ENCODE peak calls at places on chromosomes 12 and 14, in five cellular contexts. S, F, Y, I and N are unnamed samples.

GRCh38 chr12:1360812-1361211 is 233.6 kb downstream of the FBXL14 start:
- DNase-seq in I (no peak), S (no peak), F (no peak), Y (peak; percentile 91), N (peak; percentile 7)

GRCh38 chr12:57722716-57723629 is 15.6 kb downstream of the AGAP2 start:
- DNase-seq in F (no peak), Y (no peak), I (no peak), S (no peak), N (no peak)

GRCh38 chr14:51342226-51342625 is 102.2 kb downstream of the TMX1 start:
- DNase-seq in S (no peak), I (no peak), F (no peak), Y (peak; percentile 56), N (no peak)

GRCh38 chr14:96824283-96824682 is 27.1 kb downstream of the VRK1 start:
- DNase-seq in S (no peak), F (no peak), Y (peak; percentile 83), I (no peak), N (no peak)

GRCh38 chr12:100706029-100706428 is 88.5 kb upstream of the ANO4 start:
- DNase-seq in S (no peak), Y (peak; percentile 92), I (no peak), F (no peak), N (peak; percentile 85)

GRCh38 chr12:85422766-85423165 is 142.7 kb downstream of the ALX1 start:
- DNase-seq in I (no peak), Y (no peak), S (no peak), F (no peak), N (no peak)

GRCh38 chr12:46261658-46262057 is 7.2 kb downstream of the SLC38A1 start:
- DNase-seq in Y (no peak), F (no peak), I (no peak), S (no peak), N (peak; percentile 76)

GRCh38 chr12:107318554-107318803 is 225.1 kb upstream of the CRY1 start:
- DNase-seq in S (no peak), F (no peak), I (no peak), Y (no peak), N (no peak)

GRCh38 chr12:123043536-123044001 is 63.1 kb downstream of the ARL6IP4 start:
- DNase-seq in F (peak; percentile 27), S (peak; percentile 80), Y (peak; percentile 99), I (peak; percentile 41), N (peak; percentile 71)

GRCh38 chr14:51895425-51895824 is 35.0 kb downstream of the GNG2 start:
- DNase-seq in S (no peak), Y (no peak), I (no peak), F (no peak), N (no peak)

GRCh38 chr12:124328116-124328515 is 33.2 kb downstream of the RFLNA start:
- DNase-seq in S (no peak), I (no peak), Y (no peak), F (no peak), N (no peak)

GRCh38 chr14:68926236-68926635 is 52.9 kb downstream of the ACTN1 start:
- DNase-seq in Y (no peak), F (no peak), I (no peak), S (no peak), N (peak; percentile 38)

GRCh38 chr12:111093428-111094142 is 173.2 kb upstream of the MYL2 start:
- DNase-seq in F (no peak), S (no peak), I (no peak), Y (no peak), N (no peak)

GRCh38 chr14:94646481-94646880 is 34.3 kb downstream of the SERPINA3 start:
- DNase-seq in F (no peak), Y (peak; percentile 65), I (no peak), S (no peak), N (no peak)

GRCh38 chr12:13539051-13539450 is 342.5 kb downstream of the EMP1 start:
- DNase-seq in S (no peak), F (no peak), I (no peak), Y (no peak), N (no peak)

GRCh38 chr14:23141706-23142467 is 22.8 kb upstream of the CEBPE start:
- DNase-seq in I (no peak), F (no peak), S (no peak), Y (peak; percentile 24), N (peak; percentile 90)

GRCh38 chr12:91746976-91747375 is 398.7 kb downstream of the BTG1 start:
- DNase-seq in F (no peak), I (no peak), Y (no peak), S (no peak), N (no peak)

GRCh38 chr12:91744613-91745012 is 401.0 kb downstream of the BTG1 start:
- DNase-seq in I (no peak), F (no peak), Y (no peak), S (no peak), N (no peak)

GRCh38 chr12:91741932-91742331 is 403.7 kb downstream of the BTG1 start:
- DNase-seq in F (no peak), I (no peak), Y (peak; percentile 22), S (no peak), N (no peak)

DNA sequence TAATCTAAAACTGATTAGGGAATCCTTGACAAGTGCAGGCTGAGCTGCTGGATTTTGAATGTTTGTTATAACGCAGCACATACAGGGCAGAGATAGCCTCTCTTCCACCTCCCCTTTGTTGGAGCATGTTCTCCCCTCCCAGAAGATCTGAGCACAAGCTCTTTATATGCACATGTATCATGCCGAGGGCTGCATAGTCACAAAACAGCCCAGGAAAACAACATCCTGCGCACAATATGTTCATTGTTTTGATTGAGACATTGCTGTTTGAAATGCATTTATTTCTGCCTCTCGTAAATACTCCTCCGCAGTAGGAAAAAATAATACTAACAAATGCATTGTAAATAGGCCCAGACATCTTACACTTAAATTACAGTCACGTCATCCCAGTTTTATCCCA is 401.9 kb downstream of the BTG1 start:
- DNase-seq in F (no peak), Y (no peak), S (no peak), I (no peak), N (no peak)
- H3K27ac ChIP-seq in F (no peak overlapping the region), Y (no peak overlapping the region), S (no peak overlapping the region), I (peak overlapping the region; percentile 44), N (no peak overlapping the region)

DNA sequence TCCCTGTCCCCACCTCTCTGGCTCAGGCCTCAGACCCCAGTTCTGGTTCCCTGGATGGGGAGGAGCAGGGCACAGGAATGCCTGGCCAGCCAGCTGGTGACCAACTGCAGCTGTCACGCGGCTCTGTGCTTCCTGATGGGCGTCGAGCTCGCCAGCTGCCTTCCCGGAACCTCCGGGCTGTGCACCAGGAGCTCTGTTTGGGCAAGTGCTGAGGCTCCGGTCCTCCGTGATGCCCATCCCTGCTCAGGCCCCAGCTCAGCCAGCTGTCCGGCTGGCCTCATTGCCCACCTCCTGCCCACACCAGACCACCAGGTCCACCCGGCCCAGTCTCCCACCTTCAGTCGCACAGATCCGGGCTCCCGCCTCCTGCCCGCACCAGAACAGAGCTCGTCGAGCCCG is 4.8 kb downstream of the IFFO1 start:
- DNase-seq in F (no peak), S (peak; percentile 31), Y (no peak), I (no peak), N (no peak)
- H3K4ac ChIP-seq in F (no peak overlapping the region), S (no peak overlapping the region), Y (peak overlapping the region; percentile 98), I (no peak overlapping the region), N (no peak overlapping the region)

GRCh38 chr12:55831407-55831880 is 2.1 kb upstream of the DNAJC14 start:
- DNase-seq in F (no peak), I (no peak), Y (no peak), S (no peak), N (no peak)
- H3K27ac ChIP-seq in F (peak overlapping the region; percentile 92), I (no peak overlapping the region), Y (peak overlapping the region; percentile 53), S (no peak overlapping the region), N (no peak overlapping the region)

GRCh38 chr12:98345308-98345876 is 170.0 kb upstream of the TMPO start:
- DNase-seq in F (no peak), S (no peak), I (no peak), Y (no peak), N (no peak)
- H3K4ac ChIP-seq in F (no peak overlapping the region), S (no peak overlapping the region), I (no peak overlapping the region), Y (no peak overlapping the region), N (no peak overlapping the region)

GRCh38 chr12:92047058-92047826 is 98.4 kb downstream of the BTG1 start:
- DNase-seq in F (no peak), I (no peak), S (no peak), Y (peak; percentile 29), N (no peak)

GRCh38 chr12:92049403-92049802 is 96.2 kb downstream of the BTG1 start:
- DNase-seq in S (no peak), Y (no peak), F (no peak), I (no peak), N (no peak)

GRCh38 chr12:92056290-92056689 is 89.4 kb downstream of the BTG1 start:
- DNase-seq in I (no peak), Y (no peak), S (no peak), F (no peak), N (no peak)

GRCh38 chr12:92055877-92056276 is 89.8 kb downstream of the BTG1 start:
- DNase-seq in S (no peak), F (no peak), I (no peak), Y (no peak), N (no peak)

DNA sequence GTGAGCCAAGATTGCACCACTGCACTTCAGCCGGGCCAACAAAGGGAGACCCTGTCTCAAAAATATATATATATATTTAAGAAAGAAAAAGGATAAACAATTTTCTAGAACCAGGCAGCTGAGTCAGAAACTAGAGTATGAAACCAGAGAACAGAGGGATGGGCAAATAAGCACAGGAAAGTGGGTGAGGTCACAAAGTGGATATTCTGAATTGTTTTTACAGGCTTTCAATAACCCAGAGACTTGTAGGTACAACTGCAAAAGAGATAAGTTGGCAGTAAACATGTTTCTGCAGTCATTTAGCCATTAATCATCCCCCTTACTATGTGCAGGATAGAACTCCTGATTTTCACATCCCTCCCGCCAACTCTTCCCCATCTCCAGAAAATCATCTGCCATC is 94.2 kb downstream of the BTG1 start:
- DNase-seq in F (no peak), I (no peak), S (no peak), Y (peak; percentile 27), N (no peak)
- H3K27ac ChIP-seq in F (no peak overlapping the region), I (no peak overlapping the region), S (no peak overlapping the region), Y (no peak overlapping the region), N (no peak overlapping the region)